ENCODE peak calls at places on chromosomes 11 and 22, in five cellular contexts. One of them, this sample, is unnamed.

GRCh38 chr11:120220747-120221037 is 9.9 kb downstream of the OAF start:
- DNase-seq in NCI-H1092: no peak
- DNase-seq in HTR-8/SVneo: no peak
- DNase-seq in stimulated activated CD4-positive, alpha-beta T cell treated with anti-CD3 and anti-CD28 coated beads, Interleukin-1b, Interleukin-23, amount 100 ng/mL, for 48 hours: no peak
- DNase-seq in AG08395: no peak
- DNase-seq in this sample: no peak

GRCh38 chr11:1234771-1235614 is 12.1 kb downstream of the MUC5B start:
- DNase-seq in HTR-8/SVneo: no peak
- DNase-seq in stimulated activated CD4-positive, alpha-beta T cell treated with anti-CD3 and anti-CD28 coated beads, Interleukin-1b, Interleukin-23, amount 100 ng/mL, for 48 hours: no peak
- DNase-seq in AG08395: no peak
- DNase-seq in NCI-H1092: no peak
- DNase-seq in this sample: no peak

GRCh38 chr22:35070451-35071093 is 4.6 kb downstream of the ISX start:
- DNase-seq in NCI-H1092: no peak
- DNase-seq in stimulated activated CD4-positive, alpha-beta T cell treated with anti-CD3 and anti-CD28 coated beads, Interleukin-1b, Interleukin-23, amount 100 ng/mL, for 48 hours: no peak
- DNase-seq in HTR-8/SVneo: no peak
- DNase-seq in AG08395: no peak
- DNase-seq in this sample: no peak

GRCh38 chr11:125569913-125570621 is 790 bp downstream of the EI24 start:
- DNase-seq in HTR-8/SVneo: no peak
- DNase-seq in stimulated activated CD4-positive, alpha-beta T cell treated with anti-CD3 and anti-CD28 coated beads, Interleukin-1b, Interleukin-23, amount 100 ng/mL, for 48 hours: peak; percentile 20
- DNase-seq in NCI-H1092: no peak
- DNase-seq in AG08395: peak; percentile 2
- DNase-seq in this sample: peak; percentile 23

GRCh38 chr11:12272821-12273617 is 104.4 kb upstream of the PARVA start:
- DNase-seq in stimulated activated CD4-positive, alpha-beta T cell treated with anti-CD3 and anti-CD28 coated beads, Interleukin-1b, Interleukin-23, amount 100 ng/mL, for 48 hours: no peak
- DNase-seq in AG08395: peak; percentile 38
- DNase-seq in NCI-H1092: no peak
- DNase-seq in HTR-8/SVneo: peak; percentile 57
- DNase-seq in this sample: no peak

GRCh38 chr11:88183233-88183632 is 8.0 kb upstream of the RAB38 start:
- DNase-seq in HTR-8/SVneo: no peak
- DNase-seq in AG08395: no peak
- DNase-seq in stimulated activated CD4-positive, alpha-beta T cell treated with anti-CD3 and anti-CD28 coated beads, Interleukin-1b, Interleukin-23, amount 100 ng/mL, for 48 hours: no peak
- DNase-seq in NCI-H1092: no peak
- DNase-seq in this sample: no peak

GRCh38 chr11:75627879-75628668 is 40.8 kb downstream of the MAP6 start:
- DNase-seq in stimulated activated CD4-positive, alpha-beta T cell treated with anti-CD3 and anti-CD28 coated beads, Interleukin-1b, Interleukin-23, amount 100 ng/mL, for 48 hours: no peak
- DNase-seq in AG08395: peak; percentile 48
- DNase-seq in HTR-8/SVneo: no peak
- DNase-seq in NCI-H1092: no peak
- DNase-seq in this sample: no peak

GRCh38 chr22:37818397-37819099 is 4.6 kb upstream of the GALR3 start:
- DNase-seq in stimulated activated CD4-positive, alpha-beta T cell treated with anti-CD3 and anti-CD28 coated beads, Interleukin-1b, Interleukin-23, amount 100 ng/mL, for 48 hours: peak; percentile 70
- DNase-seq in AG08395: peak; percentile 67
- DNase-seq in HTR-8/SVneo: no peak
- DNase-seq in NCI-H1092: peak; percentile 33
- DNase-seq in this sample: peak; percentile 69

GRCh38 chr11:65425971-65426838 is 3.6 kb downstream of the NEAT1 start:
- DNase-seq in stimulated activated CD4-positive, alpha-beta T cell treated with anti-CD3 and anti-CD28 coated beads, Interleukin-1b, Interleukin-23, amount 100 ng/mL, for 48 hours: peak; percentile 27
- DNase-seq in HTR-8/SVneo: no peak
- DNase-seq in AG08395: no peak
- DNase-seq in NCI-H1092: no peak
- DNase-seq in this sample: peak; percentile 43

GRCh38 chr11:71383461-71383860 is 64.7 kb downstream of the DHCR7 start:
- DNase-seq in HTR-8/SVneo: no peak
- DNase-seq in stimulated activated CD4-positive, alpha-beta T cell treated with anti-CD3 and anti-CD28 coated beads, Interleukin-1b, Interleukin-23, amount 100 ng/mL, for 48 hours: no peak
- DNase-seq in AG08395: no peak
- DNase-seq in NCI-H1092: no peak
- DNase-seq in this sample: no peak

GRCh38 chr11:20055312-20055711 is 105.0 kb downstream of the DBX1 start:
- DNase-seq in NCI-H1092: no peak
- DNase-seq in stimulated activated CD4-positive, alpha-beta T cell treated with anti-CD3 and anti-CD28 coated beads, Interleukin-1b, Interleukin-23, amount 100 ng/mL, for 48 hours: no peak
- DNase-seq in HTR-8/SVneo: no peak
- DNase-seq in AG08395: no peak
- DNase-seq in this sample: no peak

GRCh38 chr11:3955299-3955665 is 99.8 kb downstream of the STIM1 start:
- DNase-seq in stimulated activated CD4-positive, alpha-beta T cell treated with anti-CD3 and anti-CD28 coated beads, Interleukin-1b, Interleukin-23, amount 100 ng/mL, for 48 hours: no peak
- DNase-seq in AG08395: no peak
- DNase-seq in HTR-8/SVneo: no peak
- DNase-seq in NCI-H1092: no peak
- DNase-seq in this sample: no peak

GRCh38 chr22:38065539-38065938 is 8.3 kb downstream of the PICK1 start:
- DNase-seq in stimulated activated CD4-positive, alpha-beta T cell treated with anti-CD3 and anti-CD28 coated beads, Interleukin-1b, Interleukin-23, amount 100 ng/mL, for 48 hours: no peak
- DNase-seq in HTR-8/SVneo: no peak
- DNase-seq in NCI-H1092: no peak
- DNase-seq in AG08395: no peak
- DNase-seq in this sample: no peak